ENCODE peak calls at places on chromosome 7, in five cellular contexts. X is GM12865, A is colonic mucosa, L is left lung, Q is heart right ventricle. E is an unnamed sample.

GRCh38 chr7:2017914-2018785 is 214.6 kb downstream of the MAD1L1 start:
- DNase-seq in X (no peak), A (no peak), L (peak; percentile 80), Q (no peak), E (no peak)

GRCh38 chr7:102287082-102287464 is 405 bp downstream of the SH2B2 start:
- DNase-seq in X (no peak), A (no peak), L (peak; percentile 88), Q (no peak), E (no peak)

GRCh38 chr7:69746383-69746782 is 148.1 kb downstream of the AUTS2 start:
- DNase-seq in X (no peak), A (no peak), L (no peak), Q (no peak), E (no peak)

GRCh38 chr7:140621326-140622035 is 19.1 kb downstream of the DENND2A start:
- DNase-seq in X (no peak), A (no peak), L (no peak), Q (no peak), E (peak; percentile 70)

GRCh38 chr7:51340029-51340838 is 23.6 kb upstream of the COBL start:
- DNase-seq in X (no peak), A (no peak), L (no peak), Q (no peak), E (peak; percentile 33)

GRCh38 chr7:64878684-64879083 is 24.4 kb upstream of the ZNF273 start:
- DNase-seq in X (no peak), A (peak; percentile 1), L (no peak), Q (no peak), E (no peak)

GRCh38 chr7:78301361-78301760 is 502.8 kb downstream of the PHTF2 start:
- DNase-seq in X (no peak), A (no peak), L (no peak), Q (no peak), E (peak; percentile 4)

GRCh38 chr7:113606325-113606724 is 312.5 kb downstream of the PPP1R3A start:
- DNase-seq in X (no peak), A (no peak), L (no peak), Q (no peak), E (peak; percentile 33)

GRCh38 chr7:44163591-44163990 is 22.5 kb upstream of the MYL7 start:
- DNase-seq in X (no peak), A (no peak), L (no peak), Q (no peak), E (peak; percentile 83)

GRCh38 chr7:125089171-125089570 is 159.5 kb upstream of the POT1 start:
- DNase-seq in X (no peak), A (no peak), L (no peak), Q (no peak), E (peak; percentile 81)

GRCh38 chr7:587769-588168 is 68.1 kb upstream of the PDGFA start:
- DNase-seq in X (no peak), A (no peak), L (peak; percentile 55), Q (peak; percentile 48), E (no peak)

GRCh38 chr7:136874393-136875032 is 6.1 kb downstream of the CHRM2 start:
- DNase-seq in X (no peak), A (no peak), L (no peak), Q (no peak), E (peak; percentile 21)

GRCh38 chr7:68969571-68969970 is 628.7 kb upstream of the AUTS2 start:
- DNase-seq in X (no peak), A (no peak), L (no peak), Q (no peak), E (no peak)

GRCh38 chr7:22725585-22725984 is 1.4 kb upstream of the IL6 start:
- DNase-seq in X (peak; percentile 71), A (no peak), L (no peak), Q (no peak), E (no peak)

GRCh38 chr7:100215895-100216294 is 3.9 kb upstream of the PVRIG start:
- DNase-seq in X (no peak), A (no peak), L (no peak), Q (peak; percentile 43), E (no peak)

GRCh38 chr7:47601119-47601880 is 19.4 kb upstream of the TNS3 start:
- DNase-seq in X (peak; percentile 9), A (no peak), L (no peak), Q (no peak), E (peak; percentile 98)

GRCh38 chr7:133139350-133139749 is 57.5 kb upstream of the CHCHD3 start:
- DNase-seq in X (peak; percentile 2), A (no peak), L (no peak), Q (no peak), E (peak; percentile 54)

GRCh38 chr7:49320083-49320482 is 395.7 kb downstream of the CDC14C start:
- DNase-seq in X (no peak), A (no peak), L (no peak), Q (no peak), E (no peak)

GRCh38 chr7:33459340-33459751 is 330.0 kb downstream of the BBS9 start:
- DNase-seq in X (peak; percentile 34), A (no peak), L (no peak), Q (no peak), E (peak; percentile 76)

GRCh38 chr7:147170341-147171012 is 1053.9 kb downstream of the CNTNAP2 start:
- DNase-seq in X (no peak), A (no peak), L (peak; percentile 70), Q (no peak), E (no peak)

GRCh38 chr7:101974365-101974764 is 156.9 kb downstream of the CUX1 start:
- DNase-seq in X (no peak), A (no peak), L (no peak), Q (no peak), E (no peak)

GRCh38 chr7:29495618-29496017 is 68.0 kb upstream of the PRR15 start:
- DNase-seq in X (no peak), A (no peak), L (no peak), Q (no peak), E (no peak)

GRCh38 chr7:2468227-2468626 is 8.0 kb downstream of the GRIFIN start:
- DNase-seq in X (no peak), A (no peak), L (peak; percentile 59), Q (no peak), E (no peak)

GRCh38 chr7:815284-816216 is 16.7 kb upstream of the SUN1 start:
- DNase-seq in X (peak; percentile 43), A (peak; percentile 48), L (no peak), Q (no peak), E (no peak)

GRCh38 chr7:82264752-82265305 is 178.7 kb downstream of the CACNA2D1 start:
- DNase-seq in X (no peak), A (no peak), L (no peak), Q (no peak), E (no peak)

GRCh38 chr7:30347226-30348082 is 63.1 kb downstream of the ZNRF2 start:
- DNase-seq in X (no peak), A (no peak), L (no peak), Q (no peak), E (peak; percentile 11)

DNA sequence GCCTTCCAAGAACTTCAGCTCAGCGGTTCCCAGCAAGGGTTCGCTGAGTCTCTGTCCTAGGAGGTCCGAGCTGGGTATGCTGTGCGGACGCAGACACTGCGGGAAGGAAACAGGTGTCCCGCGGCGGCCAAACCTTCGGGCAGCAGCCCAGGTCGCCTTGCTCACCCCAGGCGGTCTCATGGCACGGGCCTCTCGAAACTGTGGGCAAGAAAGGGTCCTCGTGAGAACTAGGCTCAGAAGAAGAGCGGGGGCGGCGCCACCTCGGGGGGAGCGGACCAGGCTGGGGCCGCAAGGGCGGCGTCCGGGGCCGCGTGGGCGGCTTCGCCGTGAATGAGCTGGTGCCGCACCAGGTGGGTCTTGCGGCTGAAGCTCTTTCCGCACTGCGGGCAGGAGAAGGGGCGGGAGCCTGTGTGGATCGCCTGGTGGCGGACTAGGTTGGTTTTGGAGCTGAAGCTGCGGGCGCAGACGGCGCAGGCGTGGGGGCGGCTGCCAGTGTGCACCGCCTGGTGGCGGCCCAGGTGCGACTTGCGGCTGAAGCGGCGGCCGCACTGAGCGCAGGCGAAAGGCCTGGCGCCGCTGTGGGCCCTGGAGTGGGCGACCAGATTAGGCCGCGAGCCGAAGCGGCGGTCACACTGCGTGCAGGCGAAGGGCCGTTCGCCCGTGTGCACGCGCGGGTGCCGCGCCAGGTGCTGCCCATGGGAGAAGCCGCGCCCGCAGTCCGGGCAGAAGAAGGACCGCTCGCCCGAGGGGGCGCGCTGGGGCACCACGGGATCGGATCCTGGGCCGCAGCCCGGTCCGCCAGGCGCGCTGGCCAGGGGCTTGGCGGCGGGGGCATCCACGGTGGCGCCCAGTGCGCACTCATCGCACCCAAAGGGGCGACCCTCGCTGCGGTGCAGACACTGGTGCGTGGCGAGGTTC is 8.6 kb downstream of the ZNF467 start:
- DNase-seq in X (no peak), A (no peak), L (peak; percentile 75), Q (no peak), E (peak; percentile 46)
- TF ChIP-seq CTCF in X (no peak), A (no peak), L (no peak), Q (peak; percentile 33), E (peak; percentile 7)

GRCh38 chr7:56091591-56091990 is 1.2 kb downstream of the PHKG1 start:
- DNase-seq in X (no peak), A (no peak), L (no peak), Q (peak; percentile 78), E (no peak)
- H3K4me3 ChIP-seq in X (no peak overlapping the region), A (no peak overlapping the region), L (no peak overlapping the region), Q (peak overlapping the region; percentile 49), E (no peak overlapping the region)

GRCh38 chr7:111098926-111099250 is 8.0 kb downstream of the LRRN3 start:
- DNase-seq in X (no peak), A (no peak), L (no peak), Q (no peak), E (no peak)

GRCh38 chr7:111096997-111097396 is 6.1 kb downstream of the LRRN3 start:
- DNase-seq in X (no peak), A (no peak), L (no peak), Q (no peak), E (no peak)

GRCh38 chr7:111101856-111102646 is 11.1 kb downstream of the LRRN3 start:
- DNase-seq in X (no peak), A (no peak), L (no peak), Q (no peak), E (no peak)

GRCh38 chr7:111094387-111094786 is 3.5 kb downstream of the LRRN3 start:
- DNase-seq in X (no peak), A (no peak), L (no peak), Q (no peak), E (no peak)

GRCh38 chr7:111098011-111098925 is 7.3 kb downstream of the LRRN3 start:
- DNase-seq in X (peak; percentile 55), A (no peak), L (no peak), Q (peak; percentile 10), E (peak; percentile 41)
- TF ChIP-seq CTCF in X (peak; percentile 62), A (peak; percentile 53), L (no peak), Q (peak; percentile 81), E (peak; percentile 76)

GRCh38 chr7:106793015-106793651 is 71.9 kb upstream of the PIK3CG start:
- DNase-seq in X (peak; percentile 58), A (no peak), L (no peak), Q (no peak), E (peak; percentile 47)

GRCh38 chr7:106795171-106795876 is 69.8 kb upstream of the PIK3CG start:
- DNase-seq in X (peak; percentile 18), A (no peak), L (no peak), Q (no peak), E (no peak)

GRCh38 chr7:106797937-106798336 is 67.1 kb upstream of the PIK3CG start:
- DNase-seq in X (no peak), A (no peak), L (no peak), Q (no peak), E (no peak)

GRCh38 chr7:106794276-106795136 is 70.6 kb upstream of the PIK3CG start:
- DNase-seq in X (peak; percentile 4), A (no peak), L (no peak), Q (no peak), E (no peak)

DNA sequence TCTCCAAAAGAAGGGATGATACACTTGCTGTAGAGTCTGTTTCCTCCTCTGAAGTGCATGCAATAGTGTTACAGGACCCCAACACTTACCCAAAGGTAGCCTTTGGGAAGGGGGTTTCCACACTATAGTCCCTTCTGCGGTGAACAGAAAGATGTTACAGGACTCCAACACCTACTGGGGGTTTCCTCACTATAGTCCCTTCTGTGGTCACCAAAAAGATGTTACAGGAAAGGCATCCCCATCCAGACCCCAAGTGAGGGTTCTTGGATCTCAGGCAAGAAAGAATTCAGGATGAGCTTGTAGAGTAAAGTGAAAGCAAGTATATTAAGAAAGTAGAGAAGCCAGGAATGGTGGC is 69.2 kb upstream of the PIK3CG start:
- DNase-seq in X (peak; percentile 68), A (no peak), L (no peak), Q (no peak), E (no peak)
- H3K4me3 ChIP-seq in X (no peak overlapping the region), A (no peak overlapping the region), L (no peak overlapping the region), Q (no peak overlapping the region), E (no peak overlapping the region)

E was measured in epithelial cell of esophagus.